ENCODE peak calls at places on chromosomes 2 and 18, in seven cellular contexts. Q, L, M, F, S, I and P are unnamed samples.
A peak's percentile ranks its signal among the peaks of the same experiment; 100 is the strongest.

GRCh38 chr2:174561283-174562275 is 36.0 kb downstream of the WIPF1 start:
- DNase-seq in F (peak; percentile 92), S (no peak), M (peak; percentile 83), L (no peak), Q (peak; percentile 81), I (no peak), P (peak; percentile 66)

GRCh38 chr18:27887711-27888495 is 289.0 kb downstream of the CDH2 start:
- DNase-seq in I (no peak), Q (no peak), F (no peak), M (no peak), L (no peak), S (no peak), P (no peak)

GRCh38 chr2:101255501-101255900 is 2.8 kb downstream of the CNOT11 start:
- DNase-seq in I (no peak), M (no peak), Q (no peak), F (peak; percentile 24), L (no peak), S (no peak), P (no peak)

GRCh38 chr18:58966704-58967103 is 102.0 kb downstream of the ZNF532 start:
- DNase-seq in F (no peak), S (no peak), I (no peak), L (no peak), Q (no peak), M (no peak), P (no peak)

GRCh38 chr2:127581516-127582490 is 46.3 kb downstream of the MYO7B start:
- DNase-seq in L (no peak), Q (no peak), S (no peak), I (no peak), F (no peak), M (no peak), P (no peak)

GRCh38 chr18:44458777-44459176 is 221.9 kb upstream of the SETBP1 start:
- DNase-seq in F (peak; percentile 65), M (no peak), S (peak; percentile 58), L (no peak), Q (no peak), I (no peak), P (no peak)

GRCh38 chr2:73272270-73272669 is 12.0 kb downstream of the FBXO41 start:
- DNase-seq in I (no peak), S (no peak), F (no peak), M (no peak), Q (no peak), L (no peak), P (no peak)

GRCh38 chr2:149885946-149886345 is 298.4 kb upstream of the MMADHC start:
- DNase-seq in I (no peak), M (no peak), L (no peak), Q (no peak), F (no peak), S (no peak), P (no peak)

GRCh38 chr2:99066075-99066557 is 75.4 kb upstream of the C2orf15 start:
- DNase-seq in S (no peak), Q (no peak), M (no peak), L (no peak), F (peak; percentile 59), I (no peak), P (peak; percentile 11)

GRCh38 chr2:191352536-191352935 is 107.3 kb downstream of the MYO1B start:
- DNase-seq in I (no peak), L (no peak), Q (no peak), F (peak; percentile 74), S (no peak), M (no peak), P (peak; percentile 49)

GRCh38 chr2:55420244-55420713 is 623 bp upstream of the CCDC88A start:
- DNase-seq in F (no peak), M (no peak), Q (no peak), I (no peak), S (no peak), L (no peak), P (no peak)

GRCh38 chr2:55419236-55419513 is 481 bp downstream of the CCDC88A start:
- DNase-seq in Q (no peak), S (no peak), F (peak; percentile 37), I (no peak), M (no peak), L (no peak), P (no peak)

GRCh38 chr2:55420901-55421300 is 1.2 kb upstream of the CCDC88A start:
- DNase-seq in Q (no peak), S (no peak), L (no peak), I (no peak), F (no peak), M (no peak), P (no peak)

GRCh38 chr2:55418512-55419235 is 982 bp downstream of the CCDC88A start:
- DNase-seq in S (no peak), F (peak; percentile 11), I (no peak), Q (no peak), M (no peak), L (no peak), P (no peak)

DNA sequence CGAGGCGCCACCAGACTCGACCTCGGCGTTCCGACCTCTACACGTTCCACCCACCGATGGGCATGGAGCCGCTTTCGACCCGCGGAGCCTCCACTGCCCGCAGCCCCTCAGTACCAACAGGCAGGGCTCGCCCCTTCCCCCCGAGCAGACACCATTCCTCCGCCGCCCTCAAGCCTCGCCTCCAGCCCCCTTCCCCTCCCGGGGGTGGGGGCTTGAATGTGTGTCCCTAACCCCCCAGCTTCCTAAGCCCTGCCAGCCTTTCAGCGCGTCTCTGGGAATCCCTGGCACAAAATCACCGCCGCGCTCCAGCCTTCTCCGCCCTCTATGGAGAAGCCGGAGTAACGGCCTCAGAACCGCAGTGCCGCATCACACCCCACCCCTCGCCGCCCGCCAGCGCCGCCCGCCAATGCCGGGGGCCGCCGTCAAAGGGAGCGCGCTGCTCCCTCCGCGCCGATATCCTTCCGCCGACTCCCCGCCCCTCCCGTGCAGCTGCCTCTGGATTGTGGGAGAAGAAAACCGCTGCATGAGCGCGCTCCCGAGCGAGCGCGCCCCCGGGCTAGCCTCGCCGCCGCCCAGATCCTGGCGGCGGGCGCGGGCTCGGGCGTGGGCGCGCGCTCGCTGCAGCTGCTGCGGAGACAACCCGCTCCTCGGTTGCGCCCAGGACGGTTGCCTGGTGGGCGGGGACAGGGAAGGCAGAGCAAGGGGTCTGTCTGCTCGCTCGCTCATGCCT is at the start of gene CCDC88A:
- DNase-seq in L (peak; percentile 95), Q (peak; percentile 98), S (peak; percentile 89), M (peak; percentile 98), F (peak; percentile 97), I (peak; percentile 83), P (peak; percentile 98)
- TF ChIP-seq CTCF in L (peak; percentile 38), Q (no peak), S (peak; percentile 5), M (peak; percentile 49), F (peak; percentile 40), I (no peak), P (peak; percentile 25)

GRCh38 chr2:43224571-43225092 is 1.8 kb downstream of the ZFP36L2 start:
- DNase-seq in I (peak; percentile 50), M (peak; percentile 35), S (no peak), L (peak; percentile 67), Q (no peak), F (peak; percentile 52), P (no peak)

GRCh38 chr2:43226558-43226954 is at the start of gene ZFP36L2:
- DNase-seq in L (peak; percentile 98), S (no peak), F (peak; percentile 94), I (peak; percentile 94), Q (peak; percentile 98), M (peak; percentile 97), P (peak; percentile 94)

GRCh38 chr2:43225788-43226557 is 433 bp downstream of the ZFP36L2 start:
- DNase-seq in M (peak; percentile 75), Q (peak; percentile 83), S (no peak), L (peak; percentile 85), F (peak; percentile 82), I (peak; percentile 67), P (no peak)

GRCh38 chr2:43224131-43224570 is 2.3 kb downstream of the ZFP36L2 start:
- DNase-seq in S (no peak), I (peak; percentile 81), M (peak; percentile 73), Q (peak; percentile 77), L (peak; percentile 78), F (peak; percentile 75), P (no peak)

DNA sequence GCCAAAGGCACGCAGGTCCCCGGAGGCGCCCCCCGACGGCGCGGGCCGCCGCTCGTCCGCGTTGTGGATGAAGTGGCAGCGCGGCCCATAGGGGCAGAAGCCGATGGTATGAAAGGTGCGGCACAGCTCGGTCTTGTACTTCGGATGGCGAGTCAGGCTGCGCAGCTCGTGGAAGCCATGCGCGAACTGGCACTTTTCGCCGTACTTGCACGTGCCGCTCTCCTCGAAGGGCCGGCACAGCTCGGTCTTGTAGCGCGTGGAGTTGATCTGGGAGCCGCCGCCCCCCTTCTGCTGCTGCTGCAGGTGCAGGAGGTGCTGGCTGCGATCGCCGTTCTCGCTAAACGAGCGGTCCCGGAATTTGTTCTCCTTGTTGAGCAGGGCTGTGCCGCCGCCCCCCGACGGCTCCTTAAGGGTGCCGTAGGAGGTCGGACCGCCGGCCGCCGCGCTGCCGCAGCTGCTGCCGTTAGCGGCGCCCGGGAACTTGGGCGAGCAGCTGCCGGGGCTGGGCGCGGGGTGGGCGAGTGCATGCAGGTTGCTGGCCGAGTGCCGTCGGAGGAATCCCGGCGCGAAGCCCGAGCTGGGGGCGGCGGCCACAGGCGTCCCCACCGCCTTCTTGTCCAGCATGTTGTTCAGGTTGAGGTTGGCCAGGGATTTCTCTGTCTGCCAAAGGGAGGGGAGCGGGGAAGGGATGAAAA is 1.2 kb downstream of the ZFP36L2 start:
- DNase-seq in L (peak; percentile 75), S (no peak), M (peak; percentile 61), Q (peak; percentile 51), F (peak; percentile 84), I (peak; percentile 74), P (no peak)
- TF ChIP-seq CTCF in L (no peak), S (no peak), M (no peak), Q (no peak), F (no peak), I (no peak), P (no peak)

GRCh38 chr18:24463233-24463775 is 2.9 kb downstream of the HRH4 start:
- DNase-seq in I (no peak), S (no peak), Q (no peak), F (no peak), M (no peak), L (no peak), P (no peak)

GRCh38 chr18:24461996-24462395 is 1.6 kb downstream of the HRH4 start:
- DNase-seq in M (no peak), Q (no peak), S (no peak), F (no peak), L (no peak), I (no peak), P (no peak)

GRCh38 chr18:24460388-24460787 is at the start of gene HRH4:
- DNase-seq in S (no peak), I (no peak), Q (no peak), M (no peak), F (no peak), L (no peak), P (no peak)

GRCh38 chr18:24456549-24456948 is 3.9 kb upstream of the HRH4 start:
- DNase-seq in L (no peak), Q (no peak), F (no peak), M (no peak), I (no peak), S (no peak), P (no peak)

DNA sequence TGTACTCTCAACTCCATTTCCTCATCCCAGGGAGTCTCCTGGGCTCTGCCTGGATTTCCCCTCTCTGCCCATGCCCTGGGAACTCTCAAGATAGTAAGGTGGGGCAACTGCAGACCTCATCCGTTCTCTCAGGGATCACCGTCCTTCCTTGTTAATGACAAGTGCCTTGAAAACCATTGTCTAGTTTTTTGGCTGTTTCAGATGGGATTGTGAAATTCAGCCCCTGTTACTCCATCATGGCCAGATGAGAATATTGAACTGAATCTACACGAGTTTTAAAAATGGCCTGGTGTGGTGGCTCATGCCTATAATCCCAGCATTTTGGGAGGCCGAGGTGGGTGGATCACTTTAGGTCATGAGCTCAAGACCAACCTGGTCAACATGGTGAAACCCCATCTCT is 665 bp upstream of the HRH4 start:
- DNase-seq in L (no peak), I (no peak), S (no peak), M (no peak), F (no peak), Q (no peak), P (no peak)
- TF ChIP-seq CTCF in L (no peak), I (no peak), S (no peak), M (no peak), F (no peak), Q (no peak), P (no peak)

GRCh38 chr2:178282075-178282474 is 87.8 kb downstream of the OSBPL6 start:
- DNase-seq in L (no peak), M (no peak), Q (no peak), S (no peak), I (no peak), F (peak; percentile 81), P (no peak)
- TF ChIP-seq CTCF in L (no peak), M (no peak), Q (no peak), S (no peak), I (no peak), F (no peak), P (no peak)